ENCODE peak calls at places on chromosome 2, in four cellular contexts. E is HepG2, B is K562, C is GM12878. S is an unnamed sample.

GRCh38 chr2:239787651-239788050 is 237.5 kb downstream of the NDUFA10 start:
- DNase-seq in E (no peak), B (no peak), C (no peak), S (no peak)

GRCh38 chr2:152344561-152345195 is 9.7 kb downstream of the FMNL2 start:
- DNase-seq in E (peak), B (no peak), C (no peak), S (no peak)

GRCh38 chr2:12169721-12170120 is 423.3 kb downstream of the LPIN1 start:
- DNase-seq in E (no peak), B (no peak), C (no peak), S (no peak)

GRCh38 chr2:31805688-31806087 is 205.1 kb downstream of the MEMO1 start:
- DNase-seq in E (no peak), B (no peak), C (no peak), S (no peak)

GRCh38 chr2:2266699-2267449 is 64.2 kb downstream of the MYT1L start:
- DNase-seq in E (no peak), B (no peak), C (no peak), S (no peak)

GRCh38 chr2:26245231-26245732 is 543 bp downstream of the HADHB start:
- DNase-seq in E (peak), B (peak), C (peak), S (peak)

GRCh38 chr2:82790277-82791021 is 1668.6 kb downstream of the SUCLG1 start:
- DNase-seq in E (peak), B (no peak), C (no peak), S (no peak)

GRCh38 chr2:159224061-159224813 is 62.3 kb downstream of the WDSUB1 start:
- DNase-seq in E (no peak), B (no peak), C (no peak), S (no peak)

GRCh38 chr2:215137741-215138340 is 585 bp downstream of the ABCA12 start:
- DNase-seq in E (no peak), B (no peak), C (no peak), S (peak)

GRCh38 chr2:54519841-54520459 is 63.8 kb downstream of the SPTBN1 start:
- DNase-seq in E (no peak), B (no peak), C (no peak), S (no peak)

GRCh38 chr2:223313101-223313500 is 261.1 kb downstream of the KCNE4 start:
- DNase-seq in E (no peak), B (no peak), C (no peak), S (no peak)

GRCh38 chr2:12173271-12173942 is 427.0 kb downstream of the LPIN1 start:
- DNase-seq in E (no peak), B (no peak), C (no peak), S (no peak)

GRCh38 chr2:275457-275856 is 10.7 kb downstream of the ACP1 start:
- DNase-seq in E (no peak), B (no peak), C (peak), S (no peak)

GRCh38 chr2:127508621-127509034 is 17.7 kb downstream of the IWS1 start:
- DNase-seq in E (peak), B (peak), C (no peak), S (peak)

GRCh38 chr2:237269121-237269875 is 144.7 kb downstream of the COL6A3 start:
- DNase-seq in E (no peak), B (no peak), C (no peak), S (no peak)

GRCh38 chr2:3223080-3223923 is 154.3 kb downstream of the EIPR1 start:
- DNase-seq in E (no peak), B (no peak), C (peak), S (no peak)

GRCh38 chr2:180000434-180000833 is 6.7 kb downstream of the CWC22 start:
- DNase-seq in E (no peak), B (no peak), C (no peak), S (no peak)

GRCh38 chr2:17934721-17935120 is 56.3 kb downstream of the KCNS3 start:
- DNase-seq in E (no peak), B (no peak), C (no peak), S (no peak)

GRCh38 chr2:108377815-108378630 is at the start of gene SULT1C4:
- DNase-seq in E (peak), B (no peak), C (no peak), S (peak)

GRCh38 chr2:31415421-31415820 is 879 bp upstream of the XDH start:
- DNase-seq in E (no peak), B (no peak), C (no peak), S (no peak)

GRCh38 chr2:204753841-204754240 is 208.6 kb downstream of the PARD3B start:
- DNase-seq in E (no peak), B (no peak), C (no peak), S (no peak)

GRCh38 chr2:42961385-42961800 is 169.0 kb upstream of the HAAO start:
- DNase-seq in E (no peak), B (no peak), C (no peak), S (no peak)

GRCh38 chr2:204177977-204178522 is 241.5 kb downstream of the ICOS start:
- DNase-seq in E (peak), B (peak), C (peak), S (no peak)

GRCh38 chr2:97848347-97848746 is 135.0 kb downstream of the ZAP70 start:
- DNase-seq in E (no peak), B (no peak), C (no peak), S (no peak)

GRCh38 chr2:64989126-64989981 is at the start of gene SLC1A4:
- DNase-seq in E (peak), B (peak), C (no peak), S (peak)

GRCh38 chr2:27776097-27776496 is 4.6 kb downstream of the MRPL33 start:
- DNase-seq in E (no peak), B (no peak), C (no peak), S (no peak)

GRCh38 chr2:190469770-190470169 is 61.6 kb downstream of the MFSD6 start:
- DNase-seq in E (no peak), B (peak), C (no peak), S (peak)

GRCh38 chr2:72148975-72149555 is 1.4 kb upstream of the CYP26B1 start:
- DNase-seq in E (no peak), B (peak), C (no peak), S (peak)

GRCh38 chr2:99468155-99468554 is 21.7 kb downstream of the REV1 start:
- DNase-seq in E (no peak), B (no peak), C (no peak), S (no peak)
- TF ChIP-seq MXI1 in E (no peak), B (no peak), C (no peak), S (no peak)

GRCh38 chr2:46780801-46781445 is 134.7 kb downstream of the MCFD2 start:
- DNase-seq in E (peak), B (peak), C (no peak), S (no peak)
- TF ChIP-seq EP300 in E (no peak), B (no peak), C (no peak), S (no peak)

GRCh38 chr2:167404896-167405295 is 516.6 kb downstream of the XIRP2 start:
- DNase-seq in E (no peak), B (no peak), C (no peak), S (no peak)
- TF ChIP-seq MXI1 in E (no peak), B (no peak), C (no peak), S (no peak)

DNA sequence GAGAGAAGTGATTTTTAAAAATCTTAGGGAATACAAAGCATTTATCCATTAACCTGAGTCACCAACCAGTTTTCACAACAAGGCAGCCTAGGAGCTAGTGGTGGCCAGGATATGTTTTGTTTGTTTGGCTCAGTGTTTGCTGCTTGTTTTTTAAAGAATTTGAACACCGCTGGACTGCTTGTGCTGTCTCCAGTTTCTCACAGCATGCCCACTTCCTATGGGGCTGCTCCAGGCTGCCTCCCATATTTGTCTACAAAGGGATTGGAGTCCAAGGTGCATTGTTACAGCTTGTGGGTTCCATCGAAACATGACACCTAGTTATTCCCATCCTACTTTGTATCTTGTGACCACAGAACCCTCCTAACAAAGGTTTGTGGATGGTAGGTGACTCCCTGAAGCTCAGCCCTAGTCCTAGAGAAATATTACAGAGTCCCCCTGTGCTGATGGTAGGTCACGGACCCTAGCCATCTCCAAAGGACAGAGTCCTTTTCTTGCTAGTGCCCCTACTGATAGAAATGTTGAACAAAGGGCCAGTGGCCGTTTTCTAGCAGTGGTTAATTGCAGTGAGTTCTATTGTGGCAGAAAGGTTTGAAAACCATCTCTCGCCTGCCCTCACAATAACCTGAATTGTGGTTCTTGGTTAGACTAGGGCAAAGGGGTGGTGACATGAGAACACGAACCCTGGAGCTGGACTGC is 23.2 kb downstream of the GPR39 start:
- DNase-seq in E (peak), B (no peak), C (no peak), S (no peak)
- TF ChIP-seq EP300 in E (no peak), B (no peak), C (no peak), S (no peak)

DNA sequence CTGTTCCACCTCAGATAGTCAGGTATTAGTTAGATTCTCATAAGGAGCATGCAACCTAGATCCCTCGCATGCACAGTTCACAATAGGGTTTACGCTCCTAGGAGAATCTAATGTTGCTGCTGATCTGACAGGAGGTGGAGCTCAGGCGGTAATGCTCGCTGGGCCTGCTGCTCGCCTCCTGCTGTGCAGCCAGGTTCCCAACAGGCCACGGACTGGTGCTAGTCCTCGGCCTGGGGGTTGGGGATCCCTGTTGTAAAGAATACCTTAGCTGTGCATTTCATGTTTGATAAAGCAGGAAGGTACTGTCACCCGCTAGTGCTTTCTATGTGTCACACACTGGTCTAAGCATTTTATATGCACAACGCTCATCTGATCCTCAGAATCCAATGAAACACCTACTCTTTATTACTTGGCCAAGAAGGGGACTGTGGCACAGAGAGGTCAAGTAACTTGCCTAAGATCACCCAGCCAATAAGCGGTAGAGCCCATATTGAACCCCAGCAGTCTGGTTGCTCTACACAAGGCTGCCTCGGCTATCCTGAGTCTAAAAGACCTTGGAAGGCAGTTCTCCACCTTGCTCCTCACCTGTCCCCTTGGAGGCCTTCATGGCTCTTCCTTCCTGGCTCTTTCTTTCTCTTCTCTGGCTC is 35.8 kb downstream of the SLC4A3 start:
- DNase-seq in E (no peak), B (no peak), C (no peak), S (no peak)
- TF ChIP-seq MXI1 in E (no peak), B (no peak), C (no peak), S (no peak)

GRCh38 chr2:24315669-24316068 is 44.7 kb downstream of the ITSN2 start:
- DNase-seq in E (no peak), B (no peak), C (peak), S (no peak)
- TF ChIP-seq EP300 in E (no peak), B (no peak), C (peak), S (no peak)